ENCODE peak calls at places on chromosomes 3 and 15, in four cellular contexts. P is CD8-positive, alpha-beta T cell; H is progenitor cell of endocrine pancreas; U is tibial artery. C is an unnamed sample.

GRCh38 chr15:45550436-45550835 is 27.9 kb upstream of the SLC30A4 start:
- DNase-seq in P (no peak), H (no peak), U (no peak), C (no peak)

GRCh38 chr15:99438691-99439523 is 126.9 kb upstream of the MEF2A start:
- DNase-seq in P (peak; percentile 38), H (peak; percentile 2), U (peak; percentile 52), C (peak; percentile 0)

GRCh38 chr15:88652456-88653199 is 13.8 kb downstream of the ISG20 start:
- DNase-seq in P (peak; percentile 9), H (no peak), U (peak; percentile 57), C (no peak)

GRCh38 chr3:131535596-131535995 is 32.8 kb upstream of the MRPL3 start:
- DNase-seq in P (no peak), H (no peak), U (no peak), C (no peak)

GRCh38 chr15:77599899-77600298 is 32.8 kb downstream of the LINGO1 start:
- DNase-seq in P (no peak), H (no peak), U (no peak), C (no peak)

GRCh38 chr15:50790778-50791536 is 25.5 kb upstream of the SPPL2A start:
- DNase-seq in P (no peak), H (no peak), U (no peak), C (no peak)

GRCh38 chr3:148880681-148881080 is 15.6 kb downstream of the CPA3 start:
- DNase-seq in P (no peak), H (no peak), U (no peak), C (no peak)

GRCh38 chr3:108602249-108602934 is 12.9 kb downstream of the DZIP3 start:
- DNase-seq in P (peak; percentile 44), H (no peak), U (no peak), C (no peak)

GRCh38 chr3:56323986-56324420 is 144.3 kb downstream of the ERC2 start:
- DNase-seq in P (no peak), H (no peak), U (no peak), C (no peak)

GRCh38 chr3:157354722-157355121 is 81.9 kb upstream of the PTX3 start:
- DNase-seq in P (no peak), H (no peak), U (no peak), C (no peak)

GRCh38 chr15:78711638-78712037 is 70.6 kb upstream of the CHRNB4 start:
- DNase-seq in P (no peak), H (no peak), U (no peak), C (no peak)

GRCh38 chr3:171187706-171188290 is 161.3 kb upstream of the SLC2A2 start:
- DNase-seq in P (no peak), H (peak; percentile 15), U (no peak), C (peak; percentile 15)

GRCh38 chr3:138875754-138876664 is 41.3 kb upstream of the PIK3CB start:
- DNase-seq in P (no peak), H (no peak), U (no peak), C (no peak)

GRCh38 chr3:81980566-81981494 is 219.4 kb upstream of the GBE1 start:
- DNase-seq in P (no peak), H (no peak), U (no peak), C (no peak)

GRCh38 chr3:23071758-23072157 is 131.4 kb upstream of the UBE2E2 start:
- DNase-seq in P (no peak), H (no peak), U (no peak), C (no peak)

GRCh38 chr3:58161435-58162398 is 49.1 kb downstream of the DNASE1L3 start:
- DNase-seq in P (no peak), H (no peak), U (peak; percentile 90), C (no peak)

GRCh38 chr3:48502728-48503168 is 1.2 kb downstream of the SHISA5 start:
- DNase-seq in P (no peak), H (no peak), U (peak; percentile 78), C (no peak)

GRCh38 chr3:138902166-138902565 is 44.8 kb downstream of the FOXL2 start:
- DNase-seq in P (no peak), H (no peak), U (no peak), C (no peak)

GRCh38 chr3:62940763-62941632 is 65.8 kb upstream of the CADPS start:
- DNase-seq in P (no peak), H (no peak), U (no peak), C (no peak)

GRCh38 chr15:75597667-75598341 is 18.7 kb upstream of the PTPN9 start:
- DNase-seq in P (peak; percentile 33), H (no peak), U (no peak), C (no peak)

GRCh38 chr3:148528024-148528423 is 169.7 kb upstream of the AGTR1 start:
- DNase-seq in P (no peak), H (no peak), U (no peak), C (no peak)

GRCh38 chr3:108271626-108272025 is 24.7 kb upstream of the HHLA2 start:
- DNase-seq in P (no peak), H (no peak), U (no peak), C (no peak)

GRCh38 chr15:55990071-55990470 is 3.3 kb downstream of the NEDD4 start:
- DNase-seq in P (no peak), H (no peak), U (no peak), C (no peak)

GRCh38 chr3:171646357-171647133 is 163.7 kb downstream of the PLD1 start:
- DNase-seq in P (no peak), H (no peak), U (no peak), C (no peak)

GRCh38 chr15:73030280-73030679 is 22.0 kb upstream of the NEO1 start:
- DNase-seq in P (no peak), H (no peak), U (no peak), C (no peak)

GRCh38 chr3:175192536-175192935 is 333.4 kb downstream of the NAALADL2 start:
- DNase-seq in P (no peak), H (no peak), U (no peak), C (no peak)

GRCh38 chr15:28954466-28955159 is 68.8 kb downstream of the APBA2 start:
- DNase-seq in P (no peak), H (no peak), U (no peak), C (no peak)

GRCh38 chr15:75097939-75098338 is 74.5 kb downstream of the PPCDC start:
- DNase-seq in P (no peak), H (no peak), U (no peak), C (no peak)

GRCh38 chr15:31481157-31481556 is 154.5 kb downstream of the KLF13 start:
- DNase-seq in P (no peak), H (no peak), U (peak; percentile 7), C (no peak)

GRCh38 chr3:150365132-150365604 is 42.9 kb upstream of the TSC22D2 start:
- DNase-seq in P (no peak), H (no peak), U (no peak), C (no peak)

GRCh38 chr3:146382386-146382785 is 87.0 kb downstream of the PLSCR2 start:
- DNase-seq in P (no peak), H (no peak), U (no peak), C (no peak)

GRCh38 chr15:60473135-60473534 is 5.8 kb downstream of the ICE2 start:
- DNase-seq in P (no peak), H (no peak), U (no peak), C (no peak)

GRCh38 chr15:80979538-80980200 is 9.9 kb downstream of the MESD start:
- DNase-seq in P (no peak), H (no peak), U (no peak), C (no peak)

GRCh38 chr15:80974914-80975313 is 14.7 kb downstream of the MESD start:
- DNase-seq in P (no peak), H (no peak), U (no peak), C (no peak)

GRCh38 chr15:80978685-80979084 is 10.9 kb downstream of the MESD start:
- DNase-seq in P (no peak), H (no peak), U (no peak), C (no peak)

GRCh38 chr15:80976851-80977250 is 12.8 kb downstream of the MESD start:
- DNase-seq in P (no peak), H (no peak), U (no peak), C (no peak)

DNA sequence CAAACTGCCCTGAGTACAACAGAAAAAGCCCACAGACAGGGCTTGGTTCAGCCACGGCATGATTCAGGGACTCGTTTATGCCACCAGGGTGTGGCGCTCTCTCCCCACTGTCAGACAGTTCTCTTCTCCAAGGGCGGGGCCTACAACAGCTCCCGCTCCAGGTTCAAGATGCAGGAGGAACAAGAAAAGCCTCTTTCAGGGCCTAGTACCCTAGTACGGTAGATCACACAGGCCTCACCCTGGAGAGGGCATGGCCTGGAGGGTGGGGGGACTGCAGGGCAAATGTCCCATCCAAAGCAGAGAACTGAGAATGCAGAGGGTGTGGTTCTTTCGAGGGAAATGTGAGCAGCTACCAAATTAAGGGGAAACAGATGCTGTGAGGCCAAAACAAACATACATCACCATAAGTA is 12.0 kb downstream of the MESD start:
- DNase-seq in P (peak; percentile 33), H (no peak), U (peak; percentile 75), C (peak; percentile 63)
- TF ChIP-seq CTCF in P (peak; percentile 17), H (peak; percentile 60), U (peak; percentile 45), C (peak; percentile 81)

GRCh38 chr3:45666729-45667440 is 22.3 kb upstream of the SACM1L start:
- DNase-seq in P (no peak), H (no peak), U (no peak), C (no peak)

GRCh38 chr3:45665101-45665572 is 24.1 kb upstream of the SACM1L start:
- DNase-seq in P (peak; percentile 61), H (no peak), U (no peak), C (no peak)

GRCh38 chr3:45664558-45664957 is 24.6 kb upstream of the SACM1L start:
- DNase-seq in P (peak; percentile 76), H (no peak), U (no peak), C (no peak)

GRCh38 chr3:45670995-45671394 is 18.2 kb upstream of the SACM1L start:
- DNase-seq in P (no peak), H (no peak), U (no peak), C (no peak)

GRCh38 chr3:45667569-45667967 is 21.6 kb upstream of the SACM1L start:
- DNase-seq in P (no peak), H (no peak), U (no peak), C (no peak)
- TF ChIP-seq CTCF in P (no peak), H (no peak), U (no peak), C (no peak)

GRCh38 chr3:181009225-181009624 is 19.7 kb upstream of the DNAJC19 start:
- DNase-seq in P (no peak), H (no peak), U (no peak), C (no peak)

GRCh38 chr3:181006541-181006940 is 17.0 kb upstream of the DNAJC19 start:
- DNase-seq in P (no peak), H (no peak), U (no peak), C (no peak)

GRCh38 chr3:181008796-181009195 is 19.3 kb upstream of the DNAJC19 start:
- DNase-seq in P (no peak), H (no peak), U (no peak), C (no peak)

GRCh38 chr3:181007262-181007661 is 17.7 kb upstream of the DNAJC19 start:
- DNase-seq in P (no peak), H (no peak), U (no peak), C (no peak)
- TF ChIP-seq CTCF in P (no peak), H (no peak), U (no peak), C (no peak)

DNA sequence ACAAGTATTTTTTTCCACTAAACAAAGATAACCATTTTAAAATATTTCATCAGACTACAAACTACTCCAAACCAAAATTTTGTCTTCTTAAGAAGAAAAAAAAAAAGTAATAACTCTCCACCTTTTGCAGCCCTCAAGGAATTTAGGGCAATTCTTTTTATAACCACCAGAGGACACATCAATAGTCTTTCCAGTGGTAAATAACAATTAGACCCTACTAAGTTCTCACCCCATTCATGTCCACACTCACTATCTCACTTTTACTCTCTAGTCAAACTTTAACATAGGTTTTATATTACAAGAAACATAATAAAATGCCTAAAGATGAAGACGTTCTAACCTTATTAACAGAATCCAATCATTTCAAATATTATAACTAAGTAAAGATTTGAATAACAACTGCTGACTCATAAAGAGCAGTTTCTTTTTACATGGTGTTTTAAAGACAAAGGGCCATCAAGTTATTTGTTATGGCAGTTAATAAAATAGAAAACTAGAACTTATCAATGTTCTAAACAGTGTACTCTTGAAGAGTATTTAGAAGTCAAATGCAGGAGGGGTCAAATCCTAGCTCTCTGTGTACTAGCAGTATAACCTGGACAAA is 33.0 kb downstream of the CCDC39 start:
- DNase-seq in P (no peak), H (no peak), U (no peak), C (no peak)
- TF ChIP-seq CTCF in P (no peak), H (peak; percentile 49), U (no peak), C (peak; percentile 55)